ENCODE peak calls at places on chromosomes 3 and 15, in four cellular contexts. F is fibroblast of pulmonary artery, P is activated T-cell treated with anti-CD3 and anti-CD28 coated beads for 1 hour, K is retina. Q is an unnamed sample.

GRCh38 chr3:123104550-123104949 is 37.7 kb downstream of the PDIA5 start:
- DNase-seq in F (peak; percentile 76), K (no peak), P (no peak), Q (no peak)

GRCh38 chr15:98035134-98035533 is 74.6 kb downstream of the ARRDC4 start:
- DNase-seq in K (no peak), F (no peak), P (no peak), Q (no peak)

GRCh38 chr3:4061854-4062360 is 241.3 kb upstream of the SETMAR start:
- DNase-seq in K (no peak), F (no peak), P (no peak), Q (no peak)

GRCh38 chr3:144287001-144287400 is 315.4 kb downstream of the DIPK2A start:
- DNase-seq in K (no peak), F (no peak), P (no peak), Q (no peak)

GRCh38 chr3:169085827-169086226 is 577.7 kb downstream of the MECOM start:
- DNase-seq in F (peak; percentile 95), P (no peak), K (no peak), Q (no peak)

GRCh38 chr3:72185549-72186484 is 400.9 kb upstream of the PROK2 start:
- DNase-seq in K (no peak), P (no peak), F (peak; percentile 76), Q (no peak)

GRCh38 chr15:29749365-29750086 is 72.7 kb downstream of the TJP1 start:
- DNase-seq in K (no peak), P (no peak), F (no peak), Q (no peak)

GRCh38 chr3:125480656-125481374 is 39.2 kb downstream of the SNX4 start:
- DNase-seq in P (no peak), F (peak; percentile 76), K (no peak), Q (no peak)

GRCh38 chr15:76994971-76995945 is at the start of gene PSTPIP1:
- DNase-seq in K (peak; percentile 53), F (no peak), P (peak; percentile 50), Q (peak; percentile 52)

GRCh38 chr3:39644176-39644575 is 165.2 kb upstream of the MYRIP start:
- DNase-seq in P (no peak), F (peak; percentile 81), K (no peak), Q (no peak)

GRCh38 chr3:24628523-24629258 is 134.0 kb upstream of the THRB start:
- DNase-seq in K (no peak), P (no peak), F (no peak), Q (no peak)

GRCh38 chr15:39934415-39935044 is 615 bp downstream of the EIF2AK4 start:
- DNase-seq in K (peak; percentile 85), P (no peak), F (peak; percentile 29), Q (no peak)

GRCh38 chr3:64190517-64191515 is 34.5 kb downstream of the PRICKLE2 start:
- DNase-seq in P (no peak), F (peak; percentile 95), K (no peak), Q (no peak)

GRCh38 chr15:92112180-92112579 is 258.7 kb downstream of the SLCO3A1 start:
- DNase-seq in F (peak; percentile 50), K (no peak), P (no peak), Q (no peak)

GRCh38 chr15:100934735-100935134 is 15.6 kb downstream of the LRRK1 start:
- DNase-seq in P (no peak), K (peak; percentile 14), F (no peak), Q (no peak)

GRCh38 chr3:38348903-38349302 is 2.3 kb downstream of the XYLB start:
- DNase-seq in K (no peak), P (no peak), F (peak; percentile 62), Q (no peak)

GRCh38 chr15:48865387-48866079 is 12.4 kb upstream of the EID1 start:
- DNase-seq in P (no peak), K (no peak), F (peak; percentile 77), Q (no peak)

GRCh38 chr3:173371848-173372487 is 25.6 kb upstream of the NLGN1 start:
- DNase-seq in F (peak; percentile 41), K (peak; percentile 24), P (no peak), Q (no peak)

GRCh38 chr3:108008931-108009635 is 81.7 kb downstream of the CD47 start:
- DNase-seq in P (no peak), K (no peak), F (peak; percentile 95), Q (no peak)

GRCh38 chr15:60572462-60573214 is 93.7 kb upstream of the ICE2 start:
- DNase-seq in K (no peak), P (no peak), F (no peak), Q (no peak)

GRCh38 chr15:65829150-65829764 is 37.2 kb upstream of the DENND4A start:
- DNase-seq in P (no peak), F (peak; percentile 56), K (no peak), Q (peak; percentile 12)

GRCh38 chr3:30650348-30650995 is 44.1 kb downstream of the TGFBR2 start:
- DNase-seq in F (no peak), K (no peak), P (no peak), Q (no peak)

GRCh38 chr3:87358066-87358465 is 81.7 kb upstream of the POU1F1 start:
- DNase-seq in F (no peak), K (no peak), P (no peak), Q (no peak)

GRCh38 chr15:90595760-90596155 is 66.0 kb downstream of the CRTC3 start:
- DNase-seq in K (no peak), P (no peak), F (no peak), Q (no peak)

GRCh38 chr3:72068621-72069020 is 283.7 kb upstream of the PROK2 start:
- DNase-seq in F (no peak), K (no peak), P (no peak), Q (no peak)

GRCh38 chr15:77312523-77312922 is 107.4 kb downstream of the PEAK1 start:
- DNase-seq in P (no peak), F (no peak), K (no peak), Q (no peak)

GRCh38 chr15:89421219-89421618 is 75.2 kb downstream of the RHCG start:
- DNase-seq in P (no peak), K (no peak), F (no peak), Q (no peak)

GRCh38 chr15:76345880-76346665 is 9.5 kb downstream of the ISL2 start:
- DNase-seq in F (no peak), P (no peak), K (peak; percentile 71), Q (no peak)

Q was measured in effector CD4-positive, alpha-beta T cell.